ENCODE peak calls at places on chromosome 7, in seven cellular contexts. L, D, Z, G, Q, W and K are unnamed samples.

GRCh38 chr7:81618400-81619014 is 151.3 kb downstream of the HGF start:
- DNase-seq in W (no peak), Z (peak; percentile 92), Q (peak; percentile 79), L (no peak), D (no peak), G (no peak), K (no peak)

GRCh38 chr7:27361522-27361921 is 118.9 kb downstream of the EVX1 start:
- DNase-seq in D (no peak), Z (no peak), Q (no peak), W (no peak), L (no peak), G (no peak), K (no peak)

GRCh38 chr7:132133501-132133900 is 442.8 kb downstream of the PLXNA4 start:
- DNase-seq in Z (no peak), Q (no peak), L (no peak), G (no peak), D (no peak), W (no peak), K (no peak)

GRCh38 chr7:110442386-110442837 is 648.5 kb upstream of the LRRN3 start:
- DNase-seq in D (peak; percentile 80), W (no peak), Q (peak; percentile 85), G (no peak), Z (peak; percentile 40), L (peak; percentile 12), K (no peak)

GRCh38 chr7:95099101-95099500 is 191.7 kb downstream of the PPP1R9A start:
- DNase-seq in W (no peak), Q (no peak), D (no peak), L (no peak), Z (no peak), G (no peak), K (no peak)

GRCh38 chr7:128791968-128792319 is at the start of gene CCDC136:
- DNase-seq in D (no peak), L (no peak), Z (no peak), W (no peak), G (no peak), Q (no peak), K (no peak)

GRCh38 chr7:66258409-66258808 is 53.3 kb downstream of the TPST1 start:
- DNase-seq in L (no peak), G (no peak), Z (peak; percentile 73), Q (no peak), D (no peak), W (no peak), K (no peak)

GRCh38 chr7:7719235-7719634 is 828 bp upstream of the RPA3 start:
- DNase-seq in W (peak; percentile 17), D (peak; percentile 92), Q (no peak), G (peak; percentile 13), Z (peak; percentile 96), L (peak; percentile 86), K (no peak)

GRCh38 chr7:31910191-31910590 is 160.0 kb downstream of the PDE1C start:
- DNase-seq in L (no peak), Q (no peak), G (no peak), Z (no peak), D (no peak), W (no peak), K (no peak)

GRCh38 chr7:104023100-104023499 is 33.6 kb upstream of the RELN start:
- DNase-seq in Q (no peak), W (no peak), G (no peak), D (no peak), Z (no peak), L (no peak), K (no peak)

GRCh38 chr7:6271091-6271658 is 1.2 kb downstream of the CYTH3 start:
- DNase-seq in G (no peak), D (peak; percentile 60), Z (peak; percentile 63), W (no peak), L (no peak), Q (peak; percentile 63), K (peak; percentile 89)

GRCh38 chr7:75756340-75757297 is 15.4 kb downstream of the CCL26 start:
- DNase-seq in Q (no peak), L (no peak), D (peak; percentile 77), G (no peak), W (no peak), Z (no peak), K (no peak)

GRCh38 chr7:116025098-116025809 is 5.3 kb downstream of the TFEC start:
- DNase-seq in Z (peak; percentile 3), W (no peak), G (no peak), Q (no peak), L (no peak), D (no peak), K (no peak)

GRCh38 chr7:99173787-99174186 is 29.9 kb upstream of the SMURF1 start:
- DNase-seq in Z (peak; percentile 32), Q (no peak), D (no peak), W (no peak), G (no peak), L (no peak), K (no peak)

GRCh38 chr7:27804139-27804538 is 64.2 kb downstream of the TAX1BP1 start:
- DNase-seq in W (no peak), L (no peak), Z (no peak), Q (no peak), D (no peak), G (no peak), K (no peak)

GRCh38 chr7:36904802-36905201 is 180.5 kb upstream of the AOAH start:
- DNase-seq in Q (no peak), L (peak; percentile 26), G (no peak), Z (no peak), W (no peak), D (no peak), K (no peak)

GRCh38 chr7:83415840-83416239 is 233.1 kb downstream of the SEMA3E start:
- DNase-seq in G (no peak), D (no peak), Z (peak; percentile 60), W (no peak), Q (peak; percentile 57), L (no peak), K (no peak)

GRCh38 chr7:55093674-55094073 is 74.9 kb downstream of the EGFR start:
- DNase-seq in Z (no peak), L (no peak), G (no peak), D (no peak), W (no peak), Q (no peak), K (no peak)

GRCh38 chr7:30459591-30460245 is 18.9 kb downstream of the NOD1 start:
- DNase-seq in W (no peak), D (no peak), L (no peak), Z (no peak), G (no peak), Q (peak; percentile 78), K (no peak)

GRCh38 chr7:132919776-132920175 is 162.1 kb downstream of the CHCHD3 start:
- DNase-seq in G (no peak), D (no peak), L (no peak), W (no peak), Z (no peak), Q (no peak), K (no peak)

GRCh38 chr7:134514663-134515062 is 12.7 kb upstream of the AKR1B10 start:
- DNase-seq in G (no peak), Q (no peak), D (peak; percentile 92), L (peak; percentile 30), W (peak; percentile 12), Z (peak; percentile 75), K (no peak)